ENCODE peak calls at places on chromosomes 13 and 19, in six cellular contexts. P, X, W, Q, R and K are unnamed samples.

GRCh38 chr13:25179011-25179410 is 6.9 kb upstream of the AMER2 start:
- DNase-seq in Q (no peak), R (no peak), X (no peak), P (no peak), W (no peak), K (no peak)

GRCh38 chr13:36261976-36262375 is 35.6 kb downstream of the CCDC169 start:
- DNase-seq in Q (peak), P (peak), X (no peak), R (no peak), W (no peak), K (peak)

GRCh38 chr13:29978211-29978610 is 127.8 kb upstream of the UBL3 start:
- DNase-seq in X (no peak), R (no peak), P (peak), W (no peak), Q (peak), K (peak)

GRCh38 chr13:74133657-74134201 is 475 bp downstream of the KLF12 start:
- DNase-seq in Q (peak), X (peak), W (peak), P (peak), R (peak), K (peak)

GRCh38 chr13:51071493-51071892 is 39.6 kb downstream of the C13orf42 start:
- DNase-seq in P (no peak), X (no peak), Q (no peak), W (no peak), R (no peak), K (no peak)

GRCh38 chr13:40505196-40505595 is 161.2 kb downstream of the FOXO1 start:
- DNase-seq in P (no peak), X (no peak), R (no peak), Q (no peak), W (no peak), K (no peak)

GRCh38 chr19:56476671-56477428 is at the start of gene ZNF667:
- DNase-seq in X (peak), P (peak), R (peak), Q (peak), W (no peak), K (peak)

GRCh38 chr19:7539827-7540425 is 4.4 kb downstream of the PNPLA6 start:
- DNase-seq in Q (no peak), W (no peak), R (no peak), X (no peak), P (no peak), K (no peak)

GRCh38 chr13:99605417-99606321 is 104.4 kb downstream of the TM9SF2 start:
- DNase-seq in W (peak), Q (peak), P (no peak), R (no peak), X (peak), K (peak)

GRCh38 chr13:31755803-31756212 is 16.5 kb downstream of the RXFP2 start:
- DNase-seq in X (no peak), P (peak), R (no peak), W (no peak), Q (peak), K (no peak)

GRCh38 chr19:40632311-40633036 is 31.3 kb downstream of the LTBP4 start:
- DNase-seq in P (no peak), R (no peak), W (no peak), X (no peak), Q (no peak), K (no peak)

GRCh38 chr13:76307157-76307556 is 579.0 kb downstream of the KCTD12 start:
- DNase-seq in W (no peak), P (no peak), Q (no peak), R (no peak), X (peak), K (peak)

GRCh38 chr19:2755811-2756210 is 16.0 kb upstream of the SLC39A3 start:
- DNase-seq in X (no peak), Q (no peak), P (no peak), W (no peak), R (no peak), K (no peak)

GRCh38 chr13:30319130-30319529 is 11.8 kb upstream of the KATNAL1 start:
- DNase-seq in R (no peak), P (no peak), Q (no peak), X (no peak), W (no peak), K (no peak)

GRCh38 chr13:114068723-114069322 is 63.6 kb downstream of the RASA3 start:
- DNase-seq in P (peak), X (no peak), R (peak), Q (peak), W (no peak), K (peak)

DNA sequence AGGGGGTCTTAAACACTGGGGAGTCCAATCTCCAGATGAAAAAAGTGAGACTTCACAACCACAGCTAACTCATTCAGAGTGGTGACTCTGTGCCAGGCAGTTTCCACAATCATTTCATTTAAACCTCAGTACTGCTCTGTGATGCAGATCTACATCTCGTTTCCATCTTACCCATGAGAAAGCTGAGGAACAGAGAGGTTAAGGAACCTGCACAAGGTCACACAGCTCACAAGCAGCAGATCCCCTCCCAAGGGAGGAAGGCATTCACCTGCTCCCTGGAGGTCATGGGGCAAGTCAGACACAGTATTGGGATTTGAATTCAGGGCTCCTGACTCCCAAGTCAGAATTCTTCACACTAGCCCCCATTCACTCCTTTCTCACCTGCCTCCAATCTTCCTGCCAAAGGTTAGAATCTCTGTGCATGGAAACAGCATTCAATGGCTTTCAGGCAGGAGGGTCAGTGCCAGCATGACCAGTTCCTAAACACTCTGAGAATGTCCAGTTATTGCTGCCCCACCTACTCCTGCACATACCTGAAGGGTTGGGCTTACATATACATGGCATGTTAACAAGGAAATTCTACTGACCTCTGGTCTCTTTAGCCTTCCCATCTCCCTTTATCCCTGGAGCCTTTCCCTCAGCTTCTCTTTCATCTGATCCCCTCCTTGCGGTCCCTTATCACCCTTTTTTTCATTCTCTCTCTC is 1.9 kb downstream of the CABP5 start:
- DNase-seq in W (no peak), X (no peak), P (no peak), R (no peak), Q (no peak), K (no peak)
- TF ChIP-seq CTCF in W (no peak), X (no peak), P (no peak), R (no peak), Q (no peak), K (no peak)

GRCh38 chr19:18340990-18341868 is 831 bp downstream of the PGPEP1 start:
- DNase-seq in Q (peak), W (peak), X (peak), P (peak), R (peak), K (peak)
- TF ChIP-seq CTCF in Q (no peak), W (no peak), X (no peak), P (no peak), R (no peak), K (no peak)

GRCh38 chr19:50839712-50840655 is 6.6 kb upstream of the KLK15 start:
- DNase-seq in R (no peak), Q (no peak), P (no peak), X (no peak), W (no peak), K (no peak)

GRCh38 chr19:50835785-50836542 is 2.6 kb upstream of the KLK15 start:
- DNase-seq in Q (peak), R (peak), X (peak), P (peak), W (peak), K (peak)

GRCh38 chr19:50837300-50837699 is 3.9 kb upstream of the KLK15 start:
- DNase-seq in R (no peak), P (no peak), W (no peak), Q (no peak), X (no peak), K (no peak)

GRCh38 chr19:50836543-50837195 is 3.3 kb upstream of the KLK15 start:
- DNase-seq in Q (no peak), W (no peak), X (no peak), R (no peak), P (no peak), K (no peak)

GRCh38 chr19:50838239-50838638 is 4.9 kb upstream of the KLK15 start:
- DNase-seq in R (no peak), Q (no peak), P (peak), X (no peak), W (no peak), K (no peak)
- TF ChIP-seq CTCF in R (no peak), Q (peak), P (no peak), X (peak), W (peak), K (peak)

GRCh38 chr19:33436360-33437345 is 63.1 kb downstream of the CEBPG start:
- DNase-seq in X (no peak), R (no peak), W (no peak), P (no peak), Q (no peak), K (no peak)

GRCh38 chr19:33434090-33434885 is 60.8 kb downstream of the CEBPG start:
- DNase-seq in P (no peak), W (no peak), Q (no peak), R (no peak), X (no peak), K (no peak)

GRCh38 chr19:33435706-33436359 is 62.3 kb downstream of the CEBPG start:
- DNase-seq in P (no peak), Q (no peak), W (no peak), R (no peak), X (no peak), K (no peak)

GRCh38 chr19:33437351-33438015 is 64.0 kb downstream of the CEBPG start:
- DNase-seq in W (no peak), R (no peak), X (no peak), Q (no peak), P (no peak), K (no peak)

GRCh38 chr19:33434886-33435705 is 61.6 kb downstream of the CEBPG start:
- DNase-seq in P (peak), X (peak), W (no peak), R (no peak), Q (peak), K (no peak)
- TF ChIP-seq CTCF in P (no peak), X (no peak), W (no peak), R (no peak), Q (no peak), K (no peak)

GRCh38 chr13:92074658-92075057 is 676.2 kb downstream of the GPC5 start:
- DNase-seq in Q (no peak), X (peak), R (no peak), W (no peak), P (peak), K (peak)
- TF ChIP-seq CTCF in Q (no peak), X (peak), R (no peak), W (peak), P (no peak), K (peak)